ENCODE peak calls at places on chromosomes 6 and 20, in seven cellular contexts. T is breast epithelium; V is CD8-positive, alpha-beta T cell; Z is neural progenitor cell; O is CD4-positive, alpha-beta T cell; X is heart left ventricle; M is upper lobe of right lung. Q is an unnamed sample. For H3K27me3, the result is how much of the 10 kb centered on the place peaks cover.

GRCh38 chr6:56335733-56336132 is 88.4 kb upstream of the COL21A1 start:
- DNase-seq in V (no peak), X (no peak), Z (no peak), O (no peak), M (no peak), T (no peak), Q (no peak)

GRCh38 chr20:53425481-53425880 is 168.2 kb downstream of the ZNF217 start:
- DNase-seq in V (no peak), X (no peak), T (no peak), O (no peak), M (no peak), Z (no peak), Q (no peak)

GRCh38 chr20:20603339-20603990 is 109.0 kb downstream of the RALGAPA2 start:
- DNase-seq in O (no peak), T (no peak), X (no peak), M (no peak), V (peak), Z (no peak), Q (no peak)

GRCh38 chr6:5999688-6000608 is 6.8 kb downstream of the NRN1 start:
- DNase-seq in T (no peak), O (no peak), Z (peak), V (no peak), X (peak), M (no peak), Q (no peak)

GRCh38 chr6:32692019-32692418 is 25.6 kb upstream of the HLA-DQB1 start:
- DNase-seq in V (peak), Z (peak), O (peak), T (no peak), M (no peak), X (no peak), Q (no peak)

GRCh38 chr6:137452331-137452894 is 41.8 kb downstream of the OLIG3 start:
- DNase-seq in X (no peak), V (no peak), M (no peak), Z (no peak), O (no peak), T (no peak), Q (no peak)

GRCh38 chr20:25142435-25142834 is 53.1 kb upstream of the ENTPD6 start:
- DNase-seq in V (no peak), O (no peak), X (no peak), M (no peak), Z (no peak), T (no peak), Q (no peak)

GRCh38 chr6:83873869-83874268 is 14.4 kb downstream of the CYB5R4 start:
- DNase-seq in M (no peak), Z (no peak), O (no peak), X (no peak), V (no peak), T (no peak), Q (no peak)

GRCh38 chr6:44265003-44265842 is at the start of gene NFKBIE:
- DNase-seq in Z (peak), V (peak), X (peak), T (peak), O (peak), M (peak), Q (peak)

DNA sequence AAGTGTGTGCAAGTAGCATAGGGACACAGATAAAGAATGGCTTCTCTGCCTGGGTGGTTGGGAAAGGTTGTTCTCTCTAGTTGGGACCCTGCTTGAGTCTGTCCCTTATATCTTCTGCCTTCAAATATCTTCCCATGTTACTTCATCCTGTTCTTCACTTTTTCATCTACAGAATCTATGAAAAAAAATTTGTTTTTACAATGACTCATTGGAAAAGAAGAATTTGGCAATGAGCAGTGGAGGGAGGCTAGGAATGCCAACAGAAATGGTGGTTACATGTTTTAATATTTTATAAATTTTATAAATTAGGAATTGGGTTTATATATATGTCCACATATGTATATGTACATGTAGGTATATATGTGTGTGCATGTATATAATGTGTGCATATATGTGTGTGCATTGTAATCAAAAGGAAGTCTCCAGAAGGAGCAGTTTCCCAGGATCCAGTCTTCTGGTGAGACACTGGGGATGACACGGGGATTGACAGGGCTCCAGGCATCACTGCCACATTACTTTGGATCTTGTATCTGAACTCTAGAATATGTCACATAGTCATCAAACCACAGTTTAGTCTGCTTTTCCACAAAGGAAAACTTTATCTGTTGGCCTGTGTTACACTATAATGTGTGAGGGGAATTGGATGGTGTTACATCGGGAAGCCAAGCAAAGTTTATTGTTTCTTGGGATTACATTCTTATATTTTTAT is 75.3 kb upstream of the RIPOR2 start:
- DNase-seq in Z (no peak), T (no peak), O (no peak), M (no peak), V (no peak), X (no peak), Q (no peak)
- TF ChIP-seq CTCF in Z (no peak), T (no peak), O (no peak), M (no peak), V (no peak), X (no peak), Q (no peak)

GRCh38 chr6:34132486-34133185 is 13.3 kb downstream of the GRM4 start:
- DNase-seq in X (no peak), T (no peak), M (no peak), O (peak), Z (peak), V (peak), Q (no peak)
- H3K27me3 ChIP-seq in X (under half), T (under half), M (under half), O (under half), Z (under half), V (under half), Q (half or more)

GRCh38 chr6:30399390-30400058 is 54.6 kb downstream of the RPP21 start:
- DNase-seq in Z (no peak), V (no peak), M (no peak), O (no peak), X (no peak), T (no peak), Q (no peak)

GRCh38 chr6:30396833-30397479 is 52.0 kb downstream of the RPP21 start:
- DNase-seq in X (peak), M (peak), O (peak), V (peak), Z (peak), T (peak), Q (peak)

GRCh38 chr6:30394139-30394538 is 49.2 kb downstream of the RPP21 start:
- DNase-seq in Z (no peak), X (no peak), V (no peak), T (no peak), M (no peak), O (no peak), Q (no peak)

GRCh38 chr6:30397697-30398096 is 52.7 kb downstream of the RPP21 start:
- DNase-seq in Z (peak), M (no peak), T (no peak), O (no peak), V (no peak), X (no peak), Q (no peak)
- TF ChIP-seq CTCF in Z (peak), M (no peak), T (no peak), O (no peak), V (no peak), X (no peak), Q (no peak)

DNA sequence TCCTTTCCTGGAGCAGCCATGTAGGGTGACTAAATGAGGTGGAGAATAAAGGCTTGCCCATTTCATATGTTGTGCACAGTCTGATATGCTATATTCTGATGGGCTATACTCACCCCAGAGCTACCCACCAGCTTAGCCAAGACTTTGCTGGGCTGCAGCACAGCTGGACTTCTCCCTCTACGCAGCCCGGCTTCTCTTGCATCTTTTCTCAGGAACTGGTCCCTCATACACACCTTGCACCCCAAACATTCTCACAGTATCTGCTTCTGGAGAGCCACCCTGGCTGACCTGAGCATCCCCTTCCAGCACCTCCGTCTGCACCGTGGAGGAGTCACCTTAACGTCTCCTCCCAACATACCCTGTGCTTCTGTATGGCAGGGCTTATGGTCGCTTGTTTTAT is 150.8 kb upstream of the PMEPA1 start:
- DNase-seq in X (no peak), O (no peak), Z (no peak), T (no peak), V (peak), M (no peak), Q (no peak)
- H3K27me3 ChIP-seq in X (under half), O (under half), Z (under half), T (under half), V (under half), M (under half), Q (under half)

GRCh38 chr20:38049800-38050199 is 16.3 kb downstream of the RPRD1B start:
- DNase-seq in O (no peak), T (no peak), X (no peak), Z (no peak), V (no peak), M (no peak), Q (no peak)
- TF ChIP-seq CTCF in O (no peak), T (no peak), X (no peak), Z (no peak), V (no peak), M (no peak), Q (no peak)

GRCh38 chr20:7993703-7994102 is 25.9 kb downstream of the TMX4 start:
- DNase-seq in O (no peak), V (no peak), T (no peak), M (no peak), Z (no peak), X (no peak), Q (no peak)

GRCh38 chr20:7993238-7993637 is 26.3 kb downstream of the TMX4 start:
- DNase-seq in T (no peak), Z (no peak), M (no peak), O (no peak), X (no peak), V (no peak), Q (no peak)

GRCh38 chr20:7994809-7995208 is 24.8 kb downstream of the TMX4 start:
- DNase-seq in Z (no peak), V (no peak), M (no peak), X (no peak), T (no peak), O (no peak), Q (no peak)

DNA sequence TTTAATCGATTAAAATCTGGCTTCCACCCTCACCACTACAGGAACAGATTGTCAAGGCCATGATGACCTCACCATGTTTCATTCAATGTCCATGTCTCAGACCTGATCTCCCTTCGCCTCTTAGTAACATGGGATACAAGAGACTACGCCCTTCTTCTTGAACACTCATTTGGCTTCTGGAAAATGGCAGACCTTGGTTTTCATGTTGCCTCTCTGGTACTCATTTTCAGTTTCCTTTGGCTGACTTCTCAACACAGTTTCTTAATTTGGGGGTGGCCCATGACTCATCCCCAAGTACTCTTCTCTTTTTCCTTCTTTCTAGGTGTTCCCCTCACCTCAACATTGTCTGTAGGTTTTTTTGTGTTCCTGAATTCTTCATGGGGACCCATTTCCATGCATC is 22.7 kb downstream of the TMX4 start:
- DNase-seq in Z (no peak), X (no peak), V (no peak), O (no peak), M (no peak), T (no peak), Q (no peak)
- H3K27me3 ChIP-seq in Z (under half), X (under half), V (under half), O (under half), M (under half), T (under half), Q (under half)

GRCh38 chr6:710601-711571 is 17.9 kb upstream of the EXOC2 start:
- DNase-seq in O (peak), V (peak), T (peak), Z (peak), X (peak), M (peak), Q (peak)
- TF ChIP-seq CTCF in O (no peak), V (no peak), T (no peak), Z (no peak), X (no peak), M (no peak), Q (no peak)

DNA sequence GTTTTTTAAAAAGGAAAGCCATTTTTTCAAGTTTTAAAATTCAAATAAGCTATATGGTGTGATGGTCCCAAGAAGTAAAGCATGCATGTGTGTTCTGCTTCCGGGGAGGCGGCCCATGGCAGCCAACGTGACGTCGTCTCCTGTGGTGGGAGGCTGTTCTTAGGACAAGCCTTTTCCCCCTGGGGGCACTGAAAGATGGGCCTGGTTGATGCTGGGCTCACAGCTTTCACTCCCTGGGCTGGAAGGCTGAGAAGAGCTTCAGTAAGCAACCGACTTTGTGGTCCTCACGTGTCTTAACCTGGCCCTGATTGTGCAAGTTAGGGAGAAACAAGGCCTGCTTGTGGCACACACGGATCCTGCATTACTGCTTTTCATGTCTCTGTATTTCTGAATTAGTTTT is 84.1 kb downstream of the SMOC2 start:
- DNase-seq in Z (no peak), O (no peak), V (no peak), T (no peak), M (no peak), X (no peak), Q (no peak)
- H3K27me3 ChIP-seq in Z (under half), O (under half), V (under half), T (under half), M (under half), X (under half), Q (under half)

DNA sequence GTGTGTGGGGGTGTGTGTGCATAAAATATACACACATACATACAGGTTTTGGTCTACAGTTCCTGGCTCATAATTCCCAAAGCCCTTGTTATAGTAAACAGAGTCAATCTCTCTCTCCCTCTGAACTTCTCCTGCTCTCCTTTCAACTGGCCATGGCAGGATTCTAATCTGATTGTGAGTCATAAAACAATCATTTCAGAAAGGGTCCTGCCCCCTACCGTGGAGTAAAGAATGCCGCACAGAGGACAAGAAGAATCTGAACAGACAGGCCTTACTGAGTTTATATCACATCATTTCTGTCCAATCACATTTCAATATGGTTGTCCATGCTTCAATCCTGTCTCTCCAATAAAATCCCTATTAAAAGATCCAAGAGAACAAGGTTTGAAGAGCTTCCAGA is 416.9 kb downstream of the FRK start:
- DNase-seq in V (no peak), T (no peak), Z (no peak), M (no peak), X (no peak), O (no peak), Q (no peak)
- TF ChIP-seq CTCF in V (no peak), T (no peak), Z (no peak), M (no peak), X (no peak), O (no peak), Q (no peak)

DNA sequence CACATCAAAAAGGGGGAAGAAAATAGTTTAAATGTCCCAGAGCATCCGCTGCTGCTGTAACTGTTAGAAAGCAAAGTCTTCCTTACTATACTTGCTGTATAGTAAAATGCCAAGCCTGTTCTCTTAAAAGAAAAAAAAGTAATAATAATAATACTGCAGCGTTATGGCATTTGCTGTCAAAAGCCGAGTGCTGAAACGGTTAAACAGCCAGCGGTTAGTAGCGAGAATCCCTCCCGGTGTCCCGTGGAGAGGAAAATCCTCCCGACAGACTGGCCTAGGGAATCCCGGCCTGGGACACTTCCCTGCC is 19.5 kb upstream of the NFATC2 start:
- DNase-seq in V (no peak), T (no peak), Z (no peak), O (no peak), X (no peak), M (no peak), Q (no peak)
- H3K27me3 ChIP-seq in V (under half), T (under half), Z (half or more), O (half or more), X (under half), M (under half), Q (under half)